ENCODE peak calls at places on chromosomes 1 and 21, in seven cellular contexts. W, Y, V, A, B, N and P are unnamed samples.

GRCh38 chr1:245166471-245166885 is 11.7 kb downstream of the KIF26B start:
- DNase-seq in Y (no peak), A (no peak), W (no peak), V (no peak), B (no peak), N (no peak), P (no peak)

GRCh38 chr1:195462646-195463045 is 1145.6 kb downstream of the KCNT2 start:
- DNase-seq in A (no peak), N (no peak), Y (no peak), W (no peak), V (no peak), B (no peak), P (no peak)

GRCh38 chr1:67434491-67434890 is 4.3 kb upstream of the SERBP1 start:
- DNase-seq in A (no peak), N (no peak), Y (no peak), W (no peak), V (no peak), B (no peak), P (no peak)

GRCh38 chr1:112264553-112264952 is 131.5 kb upstream of the CTTNBP2NL start:
- DNase-seq in V (no peak), N (no peak), W (no peak), B (no peak), Y (no peak), A (no peak), P (no peak)

GRCh38 chr1:180586671-180587155 is 27.9 kb downstream of the OVAAL start:
- DNase-seq in B (no peak), Y (no peak), A (no peak), V (peak; percentile 82), N (no peak), W (no peak), P (no peak)

GRCh38 chr21:45598109-45598508 is 45.4 kb upstream of the PCBP3 start:
- DNase-seq in Y (no peak), V (no peak), N (peak; percentile 25), B (no peak), A (no peak), W (peak; percentile 35), P (peak; percentile 44)

GRCh38 chr1:33532936-33533335 is 60.5 kb downstream of the ZSCAN20 start:
- DNase-seq in N (no peak), A (no peak), W (no peak), Y (no peak), B (no peak), V (no peak), P (no peak)

GRCh38 chr1:10635385-10635896 is 160.7 kb downstream of the PEX14 start:
- DNase-seq in Y (no peak), W (peak; percentile 86), N (no peak), V (no peak), B (no peak), A (no peak), P (no peak)

GRCh38 chr1:218259800-218260199 is 25.3 kb upstream of the RRP15 start:
- DNase-seq in N (no peak), Y (no peak), B (no peak), V (peak; percentile 44), A (no peak), W (no peak), P (no peak)

GRCh38 chr1:12739613-12740012 is 6.4 kb upstream of the CFAP107 start:
- DNase-seq in B (peak; percentile 34), N (no peak), A (no peak), W (no peak), V (no peak), Y (no peak), P (no peak)

GRCh38 chr1:53616927-53617326 is 122.0 kb downstream of the GLIS1 start:
- DNase-seq in Y (no peak), V (no peak), W (peak; percentile 32), N (no peak), B (no peak), A (no peak), P (peak; percentile 43)

GRCh38 chr1:43548285-43549271 is 17.9 kb downstream of the PTPRF start:
- DNase-seq in V (peak; percentile 67), N (no peak), B (no peak), Y (no peak), A (peak; percentile 41), W (no peak), P (no peak)

GRCh38 chr1:111412839-111413238 is 14.7 kb downstream of the OVGP1 start:
- DNase-seq in V (no peak), Y (no peak), N (no peak), B (peak; percentile 37), W (no peak), A (no peak), P (no peak)

GRCh38 chr1:200453544-200453905 is 43.7 kb upstream of the ZNF281 start:
- DNase-seq in B (no peak), V (no peak), A (no peak), Y (no peak), N (no peak), W (no peak), P (no peak)

GRCh38 chr1:232335261-232335660 is 294.7 kb downstream of the SIPA1L2 start:
- DNase-seq in A (no peak), N (no peak), V (no peak), W (no peak), B (no peak), Y (no peak), P (no peak)

GRCh38 chr1:71046891-71047634 is 553 bp downstream of the PTGER3 start:
- DNase-seq in A (peak; percentile 10), W (peak; percentile 67), N (no peak), B (no peak), V (no peak), Y (no peak), P (peak; percentile 78)

GRCh38 chr1:153683853-153684252 is 5.4 kb downstream of the NPR1 start:
- DNase-seq in V (peak; percentile 43), A (no peak), Y (no peak), B (no peak), W (no peak), N (no peak), P (no peak)

GRCh38 chr21:43719748-43720538 is 1.0 kb downstream of the PDXK start:
- DNase-seq in V (no peak), W (no peak), Y (no peak), A (no peak), N (peak; percentile 63), B (no peak), P (no peak)

GRCh38 chr1:93448292-93448982 is 519 bp downstream of the FNBP1L start:
- DNase-seq in V (peak; percentile 27), N (peak; percentile 77), B (no peak), A (peak; percentile 68), W (peak; percentile 80), Y (no peak), P (no peak)

GRCh38 chr1:192260076-192260475 is 56.7 kb upstream of the RGS21 start:
- DNase-seq in V (no peak), W (no peak), N (no peak), B (no peak), A (no peak), Y (no peak), P (no peak)

GRCh38 chr1:203672354-203672753 is 45.7 kb downstream of the ATP2B4 start:
- DNase-seq in B (no peak), W (peak; percentile 94), N (peak; percentile 59), Y (no peak), V (no peak), A (peak; percentile 46), P (no peak)

GRCh38 chr1:85582687-85583354 is 2.3 kb downstream of the CCN1 start:
- DNase-seq in B (peak; percentile 78), N (no peak), Y (no peak), A (no peak), W (no peak), V (peak; percentile 53), P (no peak)
- TF ChIP-seq CTCF in B (no peak), N (no peak), Y (no peak), A (no peak), W (no peak), V (no peak), P (no peak)

GRCh38 chr1:107262472-107263286 is 121.8 kb downstream of the NTNG1 start:
- DNase-seq in Y (no peak), A (no peak), W (no peak), N (no peak), B (no peak), V (no peak), P (no peak)
- TF ChIP-seq EP300 in Y (no peak), A (no peak), W (no peak), N (no peak), B (no peak), V (no peak), P (no peak)

GRCh38 chr1:226406401-226406881 is 1.5 kb downstream of the PARP1 start:
- DNase-seq in V (peak; percentile 17), A (no peak), N (no peak), Y (no peak), W (no peak), B (no peak), P (no peak)

GRCh38 chr1:226407199-226407496 is 745 bp downstream of the PARP1 start:
- DNase-seq in Y (no peak), B (no peak), W (no peak), N (no peak), V (no peak), A (no peak), P (no peak)

GRCh38 chr1:226407497-226408284 is at the start of gene PARP1:
- DNase-seq in B (peak; percentile 97), V (peak; percentile 89), A (peak; percentile 90), W (peak; percentile 97), Y (no peak), N (peak; percentile 92), P (peak; percentile 97)

GRCh38 chr1:226409392-226409791 is 1.5 kb upstream of the PARP1 start:
- DNase-seq in A (no peak), N (no peak), B (no peak), V (no peak), W (no peak), Y (no peak), P (peak; percentile 40)

GRCh38 chr1:226408285-226409184 is 642 bp upstream of the PARP1 start:
- DNase-seq in W (no peak), Y (no peak), B (no peak), N (no peak), A (no peak), V (no peak), P (no peak)
- TF ChIP-seq CTCF in W (peak; percentile 34), Y (no peak), B (no peak), N (no peak), A (no peak), V (no peak), P (no peak)

GRCh38 chr1:23366598-23366997 is 3.0 kb downstream of the ZNF436 start:
- DNase-seq in Y (no peak), V (no peak), A (no peak), W (no peak), N (no peak), B (no peak), P (no peak)
- TF ChIP-seq EP300 in Y (no peak), V (no peak), A (no peak), W (no peak), N (no peak), B (no peak), P (no peak)